ENCODE peak calls at places on chromosomes 7 and 10, in four cellular contexts. M, G, Q and P are unnamed samples.

GRCh38 chr7:158811461-158811860 is 17.8 kb downstream of the ESYT2 start:
- DNase-seq in Q (no peak), M (no peak), G (peak), P (peak)

GRCh38 chr10:78868861-78869260 is 199.9 kb upstream of the ZMIZ1 start:
- DNase-seq in G (no peak), Q (no peak), M (no peak), P (no peak)

GRCh38 chr10:51010977-51011376 is 63.3 kb upstream of the PRKG1 start:
- DNase-seq in Q (peak), G (no peak), M (peak), P (peak)

GRCh38 chr10:100786591-100786990 is 41.2 kb downstream of the PAX2 start:
- DNase-seq in G (no peak), Q (no peak), M (no peak), P (no peak)

GRCh38 chr10:103592186-103593021 is 98.9 kb downstream of the NEURL1 start:
- DNase-seq in Q (peak), M (peak), G (peak), P (no peak)

GRCh38 chr7:95473276-95473985 is 12.3 kb upstream of the ASB4 start:
- DNase-seq in Q (peak), M (no peak), G (no peak), P (no peak)

GRCh38 chr7:100407285-100408180 is 21.0 kb downstream of the ZCWPW1 start:
- DNase-seq in M (peak), G (peak), Q (peak), P (peak)

GRCh38 chr7:103795112-103795511 is 194.3 kb downstream of the RELN start:
- DNase-seq in Q (no peak), G (no peak), M (no peak), P (peak)

GRCh38 chr7:48244902-48245301 is 73.6 kb downstream of the ABCA13 start:
- DNase-seq in G (peak), Q (no peak), M (no peak), P (no peak)

GRCh38 chr10:114825513-114826253 is 4.1 kb downstream of the FHIP2A start:
- DNase-seq in M (no peak), Q (no peak), G (peak), P (peak)

GRCh38 chr7:44394636-44395035 is 69.2 kb upstream of the CAMK2B start:
- DNase-seq in M (no peak), Q (no peak), G (no peak), P (no peak)

GRCh38 chr7:27697861-27698430 is 35.3 kb upstream of the HIBADH start:
- DNase-seq in G (no peak), Q (no peak), M (no peak), P (peak)

GRCh38 chr10:77297370-77297692 is 340.3 kb downstream of the KCNMA1 start:
- DNase-seq in G (no peak), M (no peak), Q (no peak), P (peak)

GRCh38 chr7:149871576-149871975 is 2.2 kb upstream of the ATP6V0E2 start:
- DNase-seq in G (no peak), Q (no peak), M (no peak), P (no peak)

GRCh38 chr7:130063036-130063435 is 7.3 kb upstream of the KLHDC10 start:
- DNase-seq in Q (peak), M (peak), G (peak), P (no peak)

GRCh38 chr10:60138026-60138425 is 231.7 kb upstream of the CCDC6 start:
- DNase-seq in Q (no peak), M (no peak), G (no peak), P (no peak)

GRCh38 chr10:95236068-95236903 is 42.2 kb downstream of the ACSM6 start:
- DNase-seq in M (no peak), Q (no peak), G (no peak), P (peak)
- TF ChIP-seq CTCF in M (no peak), Q (no peak), G (no peak), P (no peak)

GRCh38 chr10:97760461-97761257 is 11.1 kb downstream of the SFRP5 start:
- DNase-seq in G (no peak), M (no peak), Q (no peak), P (no peak)
- H3K4me3 ChIP-seq in G (no peak), M (no peak), Q (no peak), P (no peak)

GRCh38 chr7:18040196-18040595 is 12.6 kb upstream of the PRPS1L1 start:
- DNase-seq in Q (no peak), G (peak), M (no peak), P (peak)

GRCh38 chr7:18045171-18045570 is 17.5 kb upstream of the PRPS1L1 start:
- DNase-seq in G (no peak), M (no peak), Q (no peak), P (no peak)

GRCh38 chr7:18038391-18038790 is 10.7 kb upstream of the PRPS1L1 start:
- DNase-seq in G (no peak), M (no peak), Q (no peak), P (no peak)

GRCh38 chr7:18037609-18038008 is 10.0 kb upstream of the PRPS1L1 start:
- DNase-seq in M (no peak), G (no peak), Q (no peak), P (no peak)

GRCh38 chr7:18041202-18041601 is 13.6 kb upstream of the PRPS1L1 start:
- DNase-seq in M (no peak), Q (no peak), G (no peak), P (no peak)
- TF ChIP-seq CTCF in M (no peak), Q (no peak), G (no peak), P (no peak)

GRCh38 chr10:91552706-91553105 is 80.2 kb downstream of the PPP1R3C start:
- DNase-seq in Q (peak), G (no peak), M (peak), P (no peak)

GRCh38 chr10:91555455-91555854 is 77.4 kb downstream of the PPP1R3C start:
- DNase-seq in G (no peak), M (no peak), Q (no peak), P (no peak)

GRCh38 chr10:91551856-91552255 is 81.0 kb downstream of the PPP1R3C start:
- DNase-seq in Q (peak), G (peak), M (peak), P (peak)

GRCh38 chr10:91549296-91549695 is 83.6 kb downstream of the PPP1R3C start:
- DNase-seq in M (no peak), G (no peak), Q (no peak), P (no peak)

GRCh38 chr10:91552260-91552659 is 80.6 kb downstream of the PPP1R3C start:
- DNase-seq in Q (peak), M (no peak), G (no peak), P (no peak)
- H3K4me3 ChIP-seq in Q (no peak), M (no peak), G (no peak), P (no peak)

GRCh38 chr10:91627344-91628102 is 5.3 kb downstream of the PPP1R3C start:
- DNase-seq in M (no peak), Q (no peak), G (no peak), P (no peak)
- TF ChIP-seq CTCF in M (no peak), Q (no peak), G (no peak), P (no peak)

GRCh38 chr10:62926407-62926806 is 110.2 kb upstream of the EGR2 start:
- DNase-seq in G (no peak), M (no peak), Q (no peak), P (no peak)

GRCh38 chr10:62919776-62920175 is 103.6 kb upstream of the EGR2 start:
- DNase-seq in M (no peak), Q (no peak), G (no peak), P (peak)

DNA sequence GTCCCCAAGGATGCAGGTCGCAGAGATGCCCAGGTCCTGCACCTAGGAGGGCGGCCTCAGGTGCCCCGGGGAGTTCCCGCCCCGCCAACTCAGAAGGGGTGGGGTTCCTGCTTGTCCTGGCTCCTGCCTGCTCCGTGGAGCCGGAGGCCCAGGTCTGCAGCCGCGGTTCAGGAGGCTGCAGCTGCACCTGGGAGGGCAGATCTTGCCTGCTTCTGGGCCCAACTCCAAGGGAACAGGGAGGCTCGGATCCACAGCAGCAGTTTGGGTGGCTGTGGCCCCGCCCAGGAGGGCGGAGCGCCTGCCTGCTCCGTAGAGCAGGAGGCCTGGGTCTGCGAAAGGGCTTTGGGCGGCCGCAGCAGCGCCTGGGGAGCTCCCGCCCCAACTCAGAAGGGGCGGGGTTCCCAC is 108.2 kb upstream of the EGR2 start:
- DNase-seq in Q (peak), G (no peak), M (peak), P (no peak)
- H3K4me3 ChIP-seq in Q (no peak), G (no peak), M (peak), P (no peak)

DNA sequence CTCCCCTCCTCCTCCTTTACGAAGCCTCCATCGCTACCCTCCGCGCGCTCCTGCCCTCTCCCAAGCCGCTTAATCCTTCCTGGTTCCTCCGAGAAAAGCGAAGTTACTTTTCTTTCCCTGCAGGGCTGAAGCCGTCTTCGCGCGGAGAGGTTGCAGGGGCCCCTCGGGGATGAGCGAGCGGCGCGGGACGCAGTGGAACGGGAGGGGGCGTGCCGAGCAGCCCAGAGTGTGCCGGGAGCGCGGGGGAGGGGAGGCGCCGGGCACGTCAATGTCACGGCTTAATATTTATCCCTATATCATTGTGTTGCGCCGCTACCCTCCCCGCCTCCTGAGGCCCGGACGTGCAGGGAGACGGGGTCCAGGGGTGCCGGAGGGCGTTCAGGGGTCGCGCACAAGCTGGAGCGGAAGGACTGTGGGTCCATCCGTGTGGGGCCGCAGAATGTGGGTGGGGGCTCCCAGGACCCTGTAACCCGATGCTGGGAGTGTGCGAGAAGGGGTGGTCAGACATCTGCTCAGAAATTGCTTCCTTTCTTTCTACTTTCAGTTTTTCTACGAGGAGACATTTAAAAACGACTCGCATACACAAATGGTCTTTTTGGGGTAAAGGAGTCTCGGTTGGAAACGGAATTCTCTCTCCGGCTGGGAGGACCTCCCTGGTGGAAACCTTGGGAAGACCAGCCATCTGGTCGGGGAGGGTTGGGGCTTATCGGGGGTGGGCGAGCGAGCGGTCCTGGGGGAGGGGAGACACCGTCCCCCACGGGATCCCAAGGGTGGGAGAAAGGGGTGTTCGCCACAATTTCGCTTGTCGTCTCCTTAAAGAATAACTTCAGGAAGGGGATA is 2.4 kb downstream of the CDK6 start:
- DNase-seq in M (peak), G (peak), Q (peak), P (peak)
- TF ChIP-seq CTCF in M (peak), G (peak), Q (peak), P (peak)